ENCODE peak calls at places on chromosome 9, in four cellular contexts. One of them, this sample, is unnamed.

GRCh38 chr9:138078846-138079245 is 201.3 kb downstream of the CACNA1B start:
- DNase-seq in HepG2: no peak
- DNase-seq in A549: no peak
- DNase-seq in K562: no peak
- DNase-seq in this sample: no peak

GRCh38 chr9:137255448-137256114 is 454 bp downstream of the NELFB start:
- DNase-seq in HepG2: peak
- DNase-seq in A549: no peak
- DNase-seq in K562: peak
- DNase-seq in this sample: peak

GRCh38 chr9:75083188-75083976 is 4.6 kb downstream of the NMRK1 start:
- DNase-seq in HepG2: peak
- DNase-seq in A549: no peak
- DNase-seq in K562: peak
- DNase-seq in this sample: no peak

GRCh38 chr9:135088979-135089847 is 1.7 kb downstream of the OLFM1 start:
- DNase-seq in HepG2: no peak
- DNase-seq in A549: no peak
- DNase-seq in K562: no peak
- DNase-seq in this sample: no peak

GRCh38 chr9:35341585-35341984 is 148.3 kb upstream of the RUSC2 start:
- DNase-seq in HepG2: no peak
- DNase-seq in A549: no peak
- DNase-seq in K562: no peak
- DNase-seq in this sample: peak

GRCh38 chr9:6195714-6196360 is 19.8 kb upstream of the IL33 start:
- DNase-seq in HepG2: no peak
- DNase-seq in A549: no peak
- DNase-seq in K562: no peak
- DNase-seq in this sample: no peak

GRCh38 chr9:109311731-109312130 is 9.1 kb downstream of the EPB41L4B start:
- DNase-seq in HepG2: no peak
- DNase-seq in A549: no peak
- DNase-seq in K562: no peak
- DNase-seq in this sample: no peak

GRCh38 chr9:69200071-69200470 is 26.0 kb downstream of the TJP2 start:
- DNase-seq in HepG2: no peak
- DNase-seq in A549: no peak
- DNase-seq in K562: peak
- DNase-seq in this sample: no peak

GRCh38 chr9:96510258-96510657 is 60.3 kb downstream of the HABP4 start:
- DNase-seq in HepG2: no peak
- DNase-seq in A549: no peak
- DNase-seq in K562: no peak
- DNase-seq in this sample: no peak

GRCh38 chr9:693460-694390 is 147.8 kb upstream of the DMRT1 start:
- DNase-seq in HepG2: no peak
- DNase-seq in A549: no peak
- DNase-seq in K562: no peak
- DNase-seq in this sample: peak

GRCh38 chr9:1238407-1238806 is 188.2 kb downstream of the DMRT2 start:
- DNase-seq in HepG2: no peak
- DNase-seq in A549: no peak
- DNase-seq in K562: no peak
- DNase-seq in this sample: no peak

GRCh38 chr9:133355881-133356357 is 368 bp downstream of the SURF1 start:
- DNase-seq in HepG2: no peak
- DNase-seq in A549: no peak
- DNase-seq in K562: no peak
- DNase-seq in this sample: peak

GRCh38 chr9:87004016-87004415 is 56.7 kb upstream of the GAS1 start:
- DNase-seq in HepG2: no peak
- DNase-seq in A549: no peak
- DNase-seq in K562: no peak
- DNase-seq in this sample: no peak

GRCh38 chr9:80797841-80798688 is 891.3 kb downstream of the TLE1 start:
- DNase-seq in HepG2: no peak
- DNase-seq in A549: no peak
- DNase-seq in K562: no peak
- DNase-seq in this sample: no peak

GRCh38 chr9:6911901-6912650 is 154.3 kb downstream of the KDM4C start:
- DNase-seq in HepG2: no peak
- DNase-seq in A549: no peak
- DNase-seq in K562: no peak
- DNase-seq in this sample: no peak

GRCh38 chr9:105341784-105342183 is 97.3 kb downstream of the SLC44A1 start:
- DNase-seq in HepG2: no peak
- DNase-seq in A549: no peak
- DNase-seq in K562: no peak
- DNase-seq in this sample: peak

GRCh38 chr9:90219548-90220118 is 423.0 kb downstream of the DIRAS2 start:
- DNase-seq in HepG2: peak
- DNase-seq in A549: peak
- DNase-seq in K562: peak
- DNase-seq in this sample: no peak

GRCh38 chr9:31071606-31072286 is 1312.7 kb upstream of the ACO1 start:
- DNase-seq in HepG2: no peak
- DNase-seq in A549: no peak
- DNase-seq in K562: no peak
- DNase-seq in this sample: no peak

GRCh38 chr9:136521541-136521940 is 24.3 kb downstream of the NOTCH1 start:
- DNase-seq in HepG2: no peak
- DNase-seq in A549: no peak
- DNase-seq in K562: no peak
- DNase-seq in this sample: no peak

GRCh38 chr9:117286245-117286644 is 128.6 kb downstream of the ASTN2 start:
- DNase-seq in HepG2: no peak
- DNase-seq in A549: no peak
- DNase-seq in K562: no peak
- DNase-seq in this sample: no peak
- TF ChIP-seq MYC in HepG2: no peak
- TF ChIP-seq MYC in A549: no peak
- TF ChIP-seq MYC in K562: no peak
- TF ChIP-seq MYC in this sample: no peak

GRCh38 chr9:117184173-117184572 is 230.7 kb downstream of the ASTN2 start:
- DNase-seq in HepG2: no peak
- DNase-seq in A549: no peak
- DNase-seq in K562: no peak
- DNase-seq in this sample: no peak

GRCh38 chr9:117180896-117181456 is 233.9 kb downstream of the ASTN2 start:
- DNase-seq in HepG2: no peak
- DNase-seq in A549: no peak
- DNase-seq in K562: no peak
- DNase-seq in this sample: no peak

GRCh38 chr9:117178596-117179111 is 236.2 kb downstream of the ASTN2 start:
- DNase-seq in HepG2: no peak
- DNase-seq in A549: no peak
- DNase-seq in K562: no peak
- DNase-seq in this sample: no peak
- TF ChIP-seq JUN in HepG2: no peak
- TF ChIP-seq JUN in A549: no peak
- TF ChIP-seq JUN in K562: no peak
- TF ChIP-seq JUN in this sample: no peak

DNA sequence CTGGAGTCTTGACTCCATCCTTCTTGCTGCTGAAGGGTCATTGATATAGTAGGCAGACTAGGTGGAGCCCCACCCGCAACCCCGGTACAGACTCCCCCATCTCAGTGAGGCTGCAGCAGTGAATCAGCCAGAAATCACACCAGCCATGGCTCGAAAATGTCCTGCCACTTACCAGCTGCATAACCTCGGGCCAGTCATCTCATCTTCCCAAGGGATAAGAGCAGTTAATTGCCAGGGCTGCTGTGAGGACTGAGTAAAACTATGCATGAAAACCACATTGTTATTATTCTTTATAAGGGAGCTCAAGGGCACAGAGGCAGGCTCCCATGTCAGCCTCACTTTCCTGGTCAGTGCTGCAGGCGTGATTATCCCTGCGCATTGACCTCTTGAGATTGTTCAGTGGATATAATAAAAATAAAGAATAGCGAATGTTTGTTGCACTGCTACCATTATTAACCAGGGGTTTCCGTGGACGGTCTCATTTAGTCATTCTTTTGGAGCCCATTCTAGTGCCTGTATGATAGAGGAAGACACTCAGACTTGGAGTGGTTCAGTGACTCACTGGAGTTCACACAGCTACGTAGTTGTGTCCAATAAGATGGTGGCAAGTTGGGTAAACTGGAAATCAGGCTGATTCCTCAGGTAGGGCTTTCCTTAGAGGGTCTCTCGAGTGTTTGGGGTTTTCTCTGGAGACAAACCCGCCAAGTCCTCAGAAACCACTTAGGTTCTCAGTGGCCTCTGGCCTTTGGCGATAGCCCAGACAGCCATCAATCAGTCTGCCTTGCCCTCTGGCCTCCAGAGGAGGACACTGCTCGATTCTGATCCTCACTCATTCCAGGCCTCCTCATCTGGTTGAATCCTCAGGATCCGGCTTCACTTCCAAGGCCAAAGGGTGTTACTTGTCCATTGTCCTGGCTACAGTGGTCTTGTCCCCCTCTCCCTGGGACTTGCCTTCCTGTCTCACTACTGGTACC is 39.9 kb downstream of the COL15A1 start:
- DNase-seq in HepG2: no peak
- DNase-seq in A549: no peak
- DNase-seq in K562: no peak
- DNase-seq in this sample: no peak
- TF ChIP-seq MYC in HepG2: no peak
- TF ChIP-seq MYC in A549: no peak
- TF ChIP-seq MYC in K562: no peak
- TF ChIP-seq MYC in this sample: no peak

DNA sequence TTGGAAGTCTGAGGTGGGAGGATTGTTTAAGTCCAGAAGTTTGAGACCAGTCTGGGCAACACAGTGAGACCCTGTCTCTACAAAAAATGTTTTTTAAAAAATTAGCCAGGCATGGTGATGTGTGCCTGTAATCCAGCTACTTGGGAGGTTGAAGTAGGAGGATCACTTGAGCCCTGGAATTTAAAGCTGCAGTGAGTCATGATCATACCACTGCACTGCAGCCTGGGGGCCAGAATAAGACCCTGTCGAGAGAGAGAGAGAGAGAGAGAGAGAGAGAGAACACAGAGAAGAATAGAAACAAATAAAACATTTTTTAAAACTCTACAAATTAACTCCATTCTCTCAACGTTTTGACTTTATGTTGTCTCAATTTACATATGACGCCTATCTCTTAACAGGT is 111.8 kb downstream of the BARX1 start:
- DNase-seq in HepG2: no peak
- DNase-seq in A549: no peak
- DNase-seq in K562: no peak
- DNase-seq in this sample: no peak
- TF ChIP-seq JUN in HepG2: no peak
- TF ChIP-seq JUN in A549: no peak
- TF ChIP-seq JUN in K562: no peak
- TF ChIP-seq JUN in this sample: no peak

GRCh38 chr9:92770005-92770995 is 5.7 kb upstream of the BICD2 start:
- DNase-seq in HepG2: peak
- DNase-seq in A549: no peak
- DNase-seq in K562: peak
- DNase-seq in this sample: peak
- TF ChIP-seq MYC in HepG2: peak
- TF ChIP-seq MYC in A549: no peak
- TF ChIP-seq MYC in K562: no peak
- TF ChIP-seq MYC in this sample: no peak

GRCh38 chr9:130062750-130063149 is 9.0 kb downstream of the GPR107 start:
- DNase-seq in HepG2: no peak
- DNase-seq in A549: no peak
- DNase-seq in K562: no peak
- DNase-seq in this sample: no peak

GRCh38 chr9:130058887-130059286 is 5.2 kb downstream of the GPR107 start:
- DNase-seq in HepG2: no peak
- DNase-seq in A549: no peak
- DNase-seq in K562: no peak
- DNase-seq in this sample: peak

GRCh38 chr9:130060296-130060695 is 6.6 kb downstream of the GPR107 start:
- DNase-seq in HepG2: no peak
- DNase-seq in A549: no peak
- DNase-seq in K562: no peak
- DNase-seq in this sample: no peak

GRCh38 chr9:130069048-130069447 is 15.3 kb downstream of the GPR107 start:
- DNase-seq in HepG2: no peak
- DNase-seq in A549: no peak
- DNase-seq in K562: no peak
- DNase-seq in this sample: no peak

GRCh38 chr9:130064621-130065020 is 10.9 kb downstream of the GPR107 start:
- DNase-seq in HepG2: no peak
- DNase-seq in A549: no peak
- DNase-seq in K562: no peak
- DNase-seq in this sample: no peak
- TF ChIP-seq JUN in HepG2: no peak
- TF ChIP-seq JUN in A549: no peak
- TF ChIP-seq JUN in K562: no peak
- TF ChIP-seq JUN in this sample: no peak

GRCh38 chr9:106643211-106643930 is 219.6 kb upstream of the ZNF462 start:
- DNase-seq in HepG2: no peak
- DNase-seq in A549: no peak
- DNase-seq in K562: no peak
- DNase-seq in this sample: no peak

GRCh38 chr9:106649664-106650063 is 213.3 kb upstream of the ZNF462 start:
- DNase-seq in HepG2: no peak
- DNase-seq in A549: no peak
- DNase-seq in K562: no peak
- DNase-seq in this sample: no peak

GRCh38 chr9:106653111-106653697 is 209.8 kb upstream of the ZNF462 start:
- DNase-seq in HepG2: no peak
- DNase-seq in A549: no peak
- DNase-seq in K562: no peak
- DNase-seq in this sample: no peak

GRCh38 chr9:106644661-106645060 is 218.3 kb upstream of the ZNF462 start:
- DNase-seq in HepG2: no peak
- DNase-seq in A549: no peak
- DNase-seq in K562: no peak
- DNase-seq in this sample: no peak

DNA sequence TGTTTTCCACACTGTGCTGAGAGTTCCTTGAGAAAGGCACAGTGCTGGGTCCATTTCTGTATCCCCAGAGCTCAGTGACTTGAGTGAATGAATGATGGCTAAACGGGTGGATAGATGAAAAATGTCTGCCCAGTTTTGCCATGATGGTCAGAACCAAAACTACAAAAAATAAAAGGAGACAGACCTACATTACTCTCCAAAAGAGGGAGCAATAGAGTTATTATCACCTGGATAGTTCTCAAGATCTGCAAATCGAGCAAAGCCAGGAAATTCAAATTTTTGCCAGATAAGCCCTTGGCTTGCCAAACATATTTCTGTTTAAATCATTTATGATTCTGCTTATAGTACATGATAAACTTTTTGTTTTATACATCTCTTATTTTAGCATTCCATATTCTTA is 214.2 kb upstream of the ZNF462 start:
- DNase-seq in HepG2: no peak
- DNase-seq in A549: no peak
- DNase-seq in K562: no peak
- DNase-seq in this sample: peak
- TF ChIP-seq MYC in HepG2: no peak
- TF ChIP-seq MYC in A549: no peak
- TF ChIP-seq MYC in K562: no peak
- TF ChIP-seq MYC in this sample: no peak

This sample was measured in endothelial cell of umbilical vein.